ENCODE peak calls at places on chromosome 13, in seven cellular contexts. One of them, this sample, is unnamed.

GRCh38 chr13:42836930-42837329 is 55.5 kb downstream of the FAM216B start:
- DNase-seq in K562: no peak
- DNase-seq in H1: peak; percentile 5
- DNase-seq in WTC11: no peak
- DNase-seq in GM12878: no peak
- DNase-seq in HCT116: peak; percentile 4
- DNase-seq in A549: peak; percentile 9
- DNase-seq in this sample: no peak

GRCh38 chr13:31798189-31798588 is 58.9 kb downstream of the RXFP2 start:
- DNase-seq in K562: no peak
- DNase-seq in H1: no peak
- DNase-seq in WTC11: no peak
- DNase-seq in GM12878: no peak
- DNase-seq in HCT116: no peak
- DNase-seq in A549: no peak
- DNase-seq in this sample: no peak

GRCh38 chr13:34308725-34309124 is 490.8 kb downstream of the RFC3 start:
- DNase-seq in K562: no peak
- DNase-seq in H1: no peak
- DNase-seq in WTC11: no peak
- DNase-seq in GM12878: no peak
- DNase-seq in HCT116: no peak
- DNase-seq in A549: no peak
- DNase-seq in this sample: no peak

GRCh38 chr13:75423383-75423782 is 58.6 kb downstream of the TBC1D4 start:
- DNase-seq in K562: no peak
- DNase-seq in H1: no peak
- DNase-seq in WTC11: no peak
- DNase-seq in GM12878: no peak
- DNase-seq in HCT116: no peak
- DNase-seq in A549: no peak
- DNase-seq in this sample: no peak

GRCh38 chr13:19818223-19818842 is 35.6 kb upstream of the PSPC1 start:
- DNase-seq in K562: peak; percentile 31
- DNase-seq in H1: peak; percentile 77
- DNase-seq in WTC11: peak; percentile 95
- DNase-seq in GM12878: no peak
- DNase-seq in HCT116: peak; percentile 65
- DNase-seq in A549: peak; percentile 67
- DNase-seq in this sample: peak; percentile 69

GRCh38 chr13:54805743-54806142 is 1777.1 kb downstream of the OLFM4 start:
- DNase-seq in K562: no peak
- DNase-seq in H1: no peak
- DNase-seq in WTC11: no peak
- DNase-seq in GM12878: no peak
- DNase-seq in HCT116: no peak
- DNase-seq in A549: no peak
- DNase-seq in this sample: no peak

GRCh38 chr13:35964764-35965163 is 166.4 kb downstream of the DCLK1 start:
- DNase-seq in K562: no peak
- DNase-seq in H1: no peak
- DNase-seq in WTC11: no peak
- DNase-seq in GM12878: no peak
- DNase-seq in HCT116: no peak
- DNase-seq in A549: peak; percentile 2
- DNase-seq in this sample: no peak

GRCh38 chr13:32471187-32471922 is 43.4 kb upstream of the N4BP2L1 start:
- DNase-seq in K562: no peak
- DNase-seq in H1: no peak
- DNase-seq in WTC11: no peak
- DNase-seq in GM12878: no peak
- DNase-seq in HCT116: no peak
- DNase-seq in A549: no peak
- DNase-seq in this sample: peak; percentile 49

GRCh38 chr13:112603641-112604220 is 15.8 kb upstream of the TUBGCP3 start:
- DNase-seq in K562: no peak
- DNase-seq in H1: no peak
- DNase-seq in WTC11: no peak
- DNase-seq in GM12878: no peak
- DNase-seq in HCT116: no peak
- DNase-seq in A549: no peak
- DNase-seq in this sample: no peak

GRCh38 chr13:55613429-55614187 is 1527.1 kb upstream of the PRR20A start:
- DNase-seq in K562: no peak
- DNase-seq in H1: no peak
- DNase-seq in WTC11: no peak
- DNase-seq in GM12878: no peak
- DNase-seq in HCT116: no peak
- DNase-seq in A549: no peak
- DNase-seq in this sample: no peak

GRCh38 chr13:35927554-35927953 is 203.6 kb downstream of the DCLK1 start:
- DNase-seq in K562: no peak
- DNase-seq in H1: no peak
- DNase-seq in WTC11: no peak
- DNase-seq in GM12878: no peak
- DNase-seq in HCT116: no peak
- DNase-seq in A549: peak; percentile 50
- DNase-seq in this sample: peak; percentile 4

GRCh38 chr13:112245959-112246358 is 130.2 kb upstream of the SPACA7 start:
- DNase-seq in K562: no peak
- DNase-seq in H1: no peak
- DNase-seq in WTC11: no peak
- DNase-seq in GM12878: no peak
- DNase-seq in HCT116: no peak
- DNase-seq in A549: no peak
- DNase-seq in this sample: no peak

GRCh38 chr13:20703785-20704458 is 423 bp downstream of the IL17D start:
- DNase-seq in K562: peak; percentile 91
- DNase-seq in H1: no peak
- DNase-seq in WTC11: peak; percentile 74
- DNase-seq in GM12878: peak; percentile 9
- DNase-seq in HCT116: peak; percentile 66
- DNase-seq in A549: peak; percentile 70
- DNase-seq in this sample: peak; percentile 87

GRCh38 chr13:87274209-87274819 is 396.9 kb upstream of the SLITRK5 start:
- DNase-seq in K562: no peak
- DNase-seq in H1: no peak
- DNase-seq in WTC11: peak; percentile 49
- DNase-seq in GM12878: no peak
- DNase-seq in HCT116: peak; percentile 39
- DNase-seq in A549: peak; percentile 42
- DNase-seq in this sample: peak; percentile 66

GRCh38 chr13:105159794-105160193 is 1375.7 kb downstream of the EFNB2 start:
- DNase-seq in K562: no peak
- DNase-seq in H1: no peak
- DNase-seq in WTC11: no peak
- DNase-seq in GM12878: no peak
- DNase-seq in HCT116: no peak
- DNase-seq in A549: no peak
- DNase-seq in this sample: no peak

GRCh38 chr13:100495455-100495854 is 93.1 kb downstream of the GGACT start:
- DNase-seq in K562: no peak
- DNase-seq in H1: no peak
- DNase-seq in WTC11: no peak
- DNase-seq in GM12878: no peak
- DNase-seq in HCT116: no peak
- DNase-seq in A549: no peak
- DNase-seq in this sample: no peak

GRCh38 chr13:97301382-97302095 is 79.4 kb downstream of the MBNL2 start:
- DNase-seq in K562: no peak
- DNase-seq in H1: no peak
- DNase-seq in WTC11: no peak
- DNase-seq in GM12878: no peak
- DNase-seq in HCT116: no peak
- DNase-seq in A549: no peak
- DNase-seq in this sample: no peak

GRCh38 chr13:44207476-44207875 is 166.1 kb upstream of the SERP2 start:
- DNase-seq in K562: no peak
- DNase-seq in H1: no peak
- DNase-seq in WTC11: no peak
- DNase-seq in GM12878: no peak
- DNase-seq in HCT116: no peak
- DNase-seq in A549: no peak
- DNase-seq in this sample: no peak

GRCh38 chr13:25727250-25727649 is 324.6 kb downstream of the SHISA2 start:
- DNase-seq in K562: no peak
- DNase-seq in H1: no peak
- DNase-seq in WTC11: no peak
- DNase-seq in GM12878: no peak
- DNase-seq in HCT116: no peak
- DNase-seq in A549: no peak
- DNase-seq in this sample: no peak

GRCh38 chr13:94322925-94323324 is 156.6 kb downstream of the DCT start:
- DNase-seq in K562: no peak
- DNase-seq in H1: no peak
- DNase-seq in WTC11: no peak
- DNase-seq in GM12878: no peak
- DNase-seq in HCT116: no peak
- DNase-seq in A549: no peak
- DNase-seq in this sample: peak; percentile 37
- TF ChIP-seq MAX in K562: no peak
- TF ChIP-seq MAX in H1: no peak
- TF ChIP-seq MAX in WTC11: no peak
- TF ChIP-seq MAX in GM12878: no peak
- TF ChIP-seq MAX in HCT116: no peak
- TF ChIP-seq MAX in A549: no peak
- TF ChIP-seq MAX in this sample: no peak

DNA sequence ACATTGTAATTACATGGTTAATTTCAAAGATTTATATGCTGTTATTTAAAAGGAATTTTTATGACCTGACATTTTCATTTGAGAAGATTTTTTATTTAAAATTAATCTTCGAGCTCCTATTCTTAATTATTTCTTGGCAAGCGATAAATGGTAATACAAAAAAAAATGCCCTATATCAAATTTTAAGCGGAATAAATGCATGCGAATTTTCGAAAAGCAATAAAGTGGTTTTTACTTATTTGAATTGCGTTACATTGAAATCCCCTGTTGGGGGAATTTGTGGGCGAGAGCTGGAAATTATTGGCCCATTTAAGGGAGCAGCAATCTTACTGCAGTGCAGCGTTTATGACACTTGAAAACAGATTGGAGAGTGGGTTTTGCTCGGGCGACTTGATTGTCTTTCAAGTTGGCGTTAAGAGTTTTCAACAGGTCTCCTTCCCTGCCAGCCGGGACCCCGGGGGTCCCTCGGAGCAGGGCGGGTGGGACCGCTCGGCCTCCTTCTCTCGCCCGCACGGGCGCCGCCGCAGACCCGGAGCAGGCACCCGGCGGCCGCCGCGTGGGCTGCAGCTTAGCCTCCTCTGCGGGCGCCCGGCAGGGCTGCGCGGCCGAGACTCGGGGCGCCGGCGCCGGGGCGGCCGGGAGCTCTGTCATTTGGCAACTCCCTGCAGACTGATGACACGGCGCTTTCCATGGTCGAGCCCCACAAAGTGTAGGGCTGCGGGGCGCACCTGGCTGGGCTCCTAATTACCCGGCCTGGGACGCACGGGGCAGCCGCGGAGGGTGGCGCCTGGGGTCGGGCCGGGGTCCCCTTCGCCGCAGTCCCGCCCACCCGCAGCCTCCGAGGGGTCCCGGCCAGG is 255.1 kb upstream of the SOX21 start:
- DNase-seq in K562: no peak
- DNase-seq in H1: no peak
- DNase-seq in WTC11: peak; percentile 57
- DNase-seq in GM12878: no peak
- DNase-seq in HCT116: no peak
- DNase-seq in A549: peak; percentile 38
- DNase-seq in this sample: peak; percentile 21
- TF ChIP-seq MAX in K562: no peak
- TF ChIP-seq MAX in H1: no peak
- TF ChIP-seq MAX in WTC11: no peak
- TF ChIP-seq MAX in GM12878: no peak
- TF ChIP-seq MAX in HCT116: no peak
- TF ChIP-seq MAX in A549: no peak
- TF ChIP-seq MAX in this sample: no peak

GRCh38 chr13:24670174-24670573 is 10.0 kb upstream of the ATP12A start:
- DNase-seq in K562: no peak
- DNase-seq in H1: no peak
- DNase-seq in WTC11: no peak
- DNase-seq in GM12878: no peak
- DNase-seq in HCT116: no peak
- DNase-seq in A549: no peak
- DNase-seq in this sample: no peak

GRCh38 chr13:24670927-24671326 is 9.3 kb upstream of the ATP12A start:
- DNase-seq in K562: peak; percentile 27
- DNase-seq in H1: no peak
- DNase-seq in WTC11: peak; percentile 61
- DNase-seq in GM12878: no peak
- DNase-seq in HCT116: peak; percentile 75
- DNase-seq in A549: peak; percentile 60
- DNase-seq in this sample: peak; percentile 62

GRCh38 chr13:24668511-24668910 is 11.7 kb upstream of the ATP12A start:
- DNase-seq in K562: no peak
- DNase-seq in H1: no peak
- DNase-seq in WTC11: no peak
- DNase-seq in GM12878: no peak
- DNase-seq in HCT116: no peak
- DNase-seq in A549: no peak
- DNase-seq in this sample: no peak

GRCh38 chr13:24671367-24672117 is 8.7 kb upstream of the ATP12A start:
- DNase-seq in K562: peak; percentile 38
- DNase-seq in H1: no peak
- DNase-seq in WTC11: peak; percentile 35
- DNase-seq in GM12878: no peak
- DNase-seq in HCT116: peak; percentile 67
- DNase-seq in A549: peak; percentile 67
- DNase-seq in this sample: peak; percentile 53

GRCh38 chr13:24668955-24669354 is 11.3 kb upstream of the ATP12A start:
- DNase-seq in K562: no peak
- DNase-seq in H1: no peak
- DNase-seq in WTC11: no peak
- DNase-seq in GM12878: no peak
- DNase-seq in HCT116: no peak
- DNase-seq in A549: no peak
- DNase-seq in this sample: no peak
- TF ChIP-seq MAX in K562: no peak
- TF ChIP-seq MAX in H1: no peak
- TF ChIP-seq MAX in WTC11: no peak
- TF ChIP-seq MAX in GM12878: no peak
- TF ChIP-seq MAX in HCT116: no peak
- TF ChIP-seq MAX in A549: no peak
- TF ChIP-seq MAX in this sample: no peak

GRCh38 chr13:71702253-71702652 is 164.8 kb downstream of the DACH1 start:
- DNase-seq in K562: no peak
- DNase-seq in H1: no peak
- DNase-seq in WTC11: no peak
- DNase-seq in GM12878: no peak
- DNase-seq in HCT116: no peak
- DNase-seq in A549: no peak
- DNase-seq in this sample: no peak

GRCh38 chr13:71704650-71705049 is 162.4 kb downstream of the DACH1 start:
- DNase-seq in K562: no peak
- DNase-seq in H1: no peak
- DNase-seq in WTC11: no peak
- DNase-seq in GM12878: no peak
- DNase-seq in HCT116: no peak
- DNase-seq in A549: no peak
- DNase-seq in this sample: peak; percentile 70

GRCh38 chr13:71699342-71699741 is 167.7 kb downstream of the DACH1 start:
- DNase-seq in K562: no peak
- DNase-seq in H1: no peak
- DNase-seq in WTC11: no peak
- DNase-seq in GM12878: no peak
- DNase-seq in HCT116: no peak
- DNase-seq in A549: no peak
- DNase-seq in this sample: no peak

GRCh38 chr13:71703145-71703544 is 163.9 kb downstream of the DACH1 start:
- DNase-seq in K562: no peak
- DNase-seq in H1: no peak
- DNase-seq in WTC11: no peak
- DNase-seq in GM12878: no peak
- DNase-seq in HCT116: no peak
- DNase-seq in A549: no peak
- DNase-seq in this sample: no peak
- TF ChIP-seq MAX in K562: no peak
- TF ChIP-seq MAX in H1: no peak
- TF ChIP-seq MAX in WTC11: no peak
- TF ChIP-seq MAX in GM12878: no peak
- TF ChIP-seq MAX in HCT116: no peak
- TF ChIP-seq MAX in A549: no peak
- TF ChIP-seq MAX in this sample: no peak

This sample was measured in NB4.